ENCODE peak calls at places on chromosomes 12 and 14, in ten cellular contexts. P is activated T-helper 1 cell treated with Interleukin-2 at 50 U/mL for 16 hours, E is sciatic nerve, F is esophagus muscularis mucosa, B is left cardiac atrium, T is M059J, K is MV-4-11, I is HCEC 1CT, U is RPMI7951, O is amniotic stem cell. V is an unnamed sample.
A peak's percentile ranks its signal among the peaks of the same experiment; 100 is the strongest.

GRCh38 chr14:38040411-38040810 is 167.3 kb upstream of the SSTR1 start:
- DNase-seq in P (no peak), E (no peak), F (no peak), B (no peak), T (no peak), K (no peak), I (no peak), U (no peak), O (no peak), V (no peak)

GRCh38 chr12:113461666-113462065 is 10.0 kb downstream of the LHX5 start:
- DNase-seq in P (no peak), E (no peak), F (no peak), B (no peak), T (peak; percentile 18), K (peak; percentile 40), I (peak; percentile 24), U (peak; percentile 22), O (no peak), V (no peak)

GRCh38 chr14:77980475-77981321 is 180.8 kb downstream of the ADCK1 start:
- DNase-seq in P (no peak), E (no peak), F (peak; percentile 66), B (peak; percentile 36), T (no peak), K (no peak), I (no peak), U (no peak), O (no peak), V (no peak)

GRCh38 chr12:6829532-6830220 is 1.5 kb downstream of the P3H3 start:
- DNase-seq in P (no peak), E (no peak), F (no peak), B (no peak), T (no peak), K (no peak), I (no peak), U (peak; percentile 36), O (peak; percentile 55), V (no peak)

GRCh38 chr12:118746960-118747359 is 234.4 kb upstream of the SRRM4 start:
- DNase-seq in P (no peak), E (no peak), F (no peak), B (no peak), T (no peak), K (no peak), I (no peak), U (no peak), O (no peak), V (no peak)

GRCh38 chr12:40691913-40692616 is at the start of gene CNTN1:
- DNase-seq in P (no peak), E (peak; percentile 86), F (no peak), B (peak; percentile 27), T (no peak), K (no peak), I (peak; percentile 64), U (no peak), O (no peak), V (no peak)

GRCh38 chr14:56933446-56933845 is 123.2 kb upstream of the OTX2 start:
- DNase-seq in P (no peak), E (no peak), F (no peak), B (no peak), T (no peak), K (no peak), I (no peak), U (no peak), O (no peak), V (no peak)

GRCh38 chr14:92173668-92174067 is 51.9 kb downstream of the CPSF2 start:
- DNase-seq in P (no peak), E (no peak), F (no peak), B (no peak), T (peak; percentile 47), K (no peak), I (peak; percentile 54), U (peak; percentile 39), O (no peak), V (peak; percentile 7)

GRCh38 chr12:113418213-113418879 is 3.8 kb upstream of the SDSL start:
- DNase-seq in P (no peak), E (no peak), F (no peak), B (peak; percentile 52), T (no peak), K (no peak), I (peak; percentile 14), U (no peak), O (no peak), V (no peak)